ENCODE peak calls at places on chromosomes 6 and 20, in five cellular contexts. H, E, Q, G and Z are unnamed samples.

GRCh38 chr20:15726416-15726815 is 846.8 kb downstream of the KIF16B start:
- DNase-seq in E (no peak), H (no peak), G (no peak), Q (no peak), Z (no peak)

GRCh38 chr6:72826033-72826432 is 204.2 kb downstream of the KCNQ5 start:
- DNase-seq in H (no peak), G (no peak), Q (no peak), E (no peak), Z (no peak)

GRCh38 chr6:21522007-21522758 is 71.4 kb upstream of the SOX4 start:
- DNase-seq in E (no peak), Q (no peak), H (no peak), G (no peak), Z (no peak)

GRCh38 chr6:139891471-139891870 is 517.0 kb upstream of the CITED2 start:
- DNase-seq in H (no peak), Q (no peak), E (no peak), G (no peak), Z (no peak)

GRCh38 chr20:61722146-61722678 is 343.5 kb downstream of the TAF4 start:
- DNase-seq in Q (no peak), H (peak; percentile 40), G (no peak), E (no peak), Z (no peak)

GRCh38 chr6:81561071-81561564 is 191.4 kb downstream of the TENT5A start:
- DNase-seq in G (no peak), H (no peak), Q (no peak), E (no peak), Z (no peak)

GRCh38 chr6:170443151-170443662 is 109.9 kb downstream of the PSMB1 start:
- DNase-seq in Q (peak; percentile 47), E (no peak), H (no peak), G (no peak), Z (no peak)

GRCh38 chr6:170371091-170371490 is 64.5 kb downstream of the FAM120B start:
- DNase-seq in E (no peak), Q (no peak), H (no peak), G (no peak), Z (no peak)

GRCh38 chr20:61328906-61329558 is 77.0 kb downstream of the CDH4 start:
- DNase-seq in H (no peak), E (no peak), G (no peak), Q (no peak), Z (peak; percentile 48)

GRCh38 chr20:61737346-61737745 is 328.3 kb downstream of the TAF4 start:
- DNase-seq in H (no peak), G (no peak), Q (no peak), E (no peak), Z (no peak)

GRCh38 chr6:53926505-53926904 is 131.7 kb downstream of the LRRC1 start:
- DNase-seq in H (no peak), G (no peak), Q (no peak), E (no peak), Z (no peak)

GRCh38 chr6:23213193-23213592 is 643.8 kb downstream of the HDGFL1 start:
- DNase-seq in G (no peak), Q (no peak), H (no peak), E (no peak), Z (no peak)

GRCh38 chr6:54288476-54288875 is 19.8 kb upstream of the TINAG start:
- DNase-seq in H (no peak), G (no peak), E (no peak), Q (no peak), Z (no peak)

GRCh38 chr6:87702589-87702945 is 534 bp upstream of the AKIRIN2 start:
- DNase-seq in Q (peak; percentile 84), G (peak; percentile 90), H (no peak), E (no peak), Z (no peak)

GRCh38 chr20:49188101-49188784 is at the start of gene STAU1:
- DNase-seq in Q (peak; percentile 99), H (peak; percentile 98), E (peak; percentile 77), G (peak; percentile 92), Z (peak; percentile 99)

GRCh38 chr20:23034721-23035671 is at the start of gene SSTR4:
- DNase-seq in G (no peak), Q (peak; percentile 62), E (no peak), H (no peak), Z (peak; percentile 44)

GRCh38 chr20:54103067-54103761 is 32.8 kb upstream of the BCAS1 start:
- DNase-seq in E (peak; percentile 12), Q (peak; percentile 82), H (peak; percentile 83), G (peak; percentile 70), Z (no peak)

GRCh38 chr6:87333591-87334181 is 4.6 kb upstream of the GJB7 start:
- DNase-seq in H (no peak), E (no peak), G (peak; percentile 73), Q (no peak), Z (no peak)